ENCODE peak calls at places on chromosomes 2 and 18, in four cellular contexts. B is PC-9, Z is pancreas, K is MM.1S. O is an unnamed sample.

GRCh38 chr2:20573611-20574422 is 77.1 kb downstream of the HS1BP3 start:
- DNase-seq in K (no peak), B (no peak), Z (no peak), O (no peak)

GRCh38 chr2:170235860-170236638 is 58.1 kb downstream of the MYO3B start:
- DNase-seq in B (peak; percentile 22), K (peak; percentile 61), Z (no peak), O (peak; percentile 49)

GRCh38 chr2:237689569-237690131 is 62.3 kb downstream of the LRRFIP1 start:
- DNase-seq in B (peak; percentile 54), K (no peak), Z (no peak), O (no peak)

GRCh38 chr2:232634319-232635150 is 1.1 kb downstream of the EFHD1 start:
- DNase-seq in K (no peak), B (peak; percentile 48), Z (no peak), O (no peak)

GRCh38 chr2:19818039-19818438 is 83.7 kb downstream of the TTC32 start:
- DNase-seq in Z (no peak), K (no peak), B (no peak), O (no peak)

GRCh38 chr2:73262108-73262651 is 22.1 kb downstream of the FBXO41 start:
- DNase-seq in B (no peak), Z (no peak), K (no peak), O (no peak)

GRCh38 chr2:9680082-9680481 is 49.3 kb upstream of the YWHAQ start:
- DNase-seq in K (no peak), Z (no peak), B (no peak), O (no peak)

GRCh38 chr2:26099933-26100332 is 66.0 kb downstream of the RAB10 start:
- DNase-seq in K (no peak), Z (no peak), B (no peak), O (no peak)

GRCh38 chr2:169362346-169363026 is at the start of gene LRP2:
- DNase-seq in K (peak; percentile 19), B (no peak), Z (no peak), O (no peak)

GRCh38 chr2:68831688-68832087 is 39.5 kb downstream of the BMP10 start:
- DNase-seq in K (no peak), B (no peak), Z (no peak), O (no peak)

GRCh38 chr2:112765251-112765650 is 842 bp upstream of the CKAP2L start:
- DNase-seq in K (peak; percentile 30), Z (no peak), B (no peak), O (no peak)

GRCh38 chr2:233051241-233052149 is 8.6 kb upstream of the INPP5D start:
- DNase-seq in K (no peak), B (peak; percentile 83), Z (no peak), O (no peak)

GRCh38 chr2:218722876-218723477 is 12.3 kb downstream of the TTLL4 start:
- DNase-seq in B (no peak), K (no peak), Z (no peak), O (no peak)

GRCh38 chr2:10912796-10913445 is 1.2 kb downstream of the KCNF1 start:
- DNase-seq in Z (no peak), K (no peak), B (no peak), O (no peak)

GRCh38 chr2:29700560-29700959 is 220.8 kb downstream of the ALK start:
- DNase-seq in B (no peak), Z (no peak), K (no peak), O (no peak)

GRCh38 chr2:105488198-105488757 is 89.4 kb upstream of the FHL2 start:
- DNase-seq in Z (no peak), B (no peak), K (no peak), O (no peak)

GRCh38 chr2:18404141-18404540 is 156.3 kb downstream of the RDH14 start:
- DNase-seq in B (no peak), Z (no peak), K (no peak), O (no peak)

GRCh38 chr2:24199968-24200590 is 25.2 kb downstream of the FAM228A start:
- DNase-seq in K (no peak), Z (no peak), B (no peak), O (no peak)

GRCh38 chr18:25250610-25250859 is 101.4 kb downstream of the ZNF521 start:
- DNase-seq in K (no peak), Z (no peak), B (no peak), O (no peak)

GRCh38 chr18:45785015-45785597 is 40.4 kb upstream of the SIGLEC15 start:
- DNase-seq in K (no peak), Z (no peak), B (no peak), O (no peak)

GRCh38 chr18:65737346-65737745 is 13.5 kb upstream of the CDH7 start:
- DNase-seq in K (no peak), B (no peak), Z (no peak), O (no peak)

GRCh38 chr2:29314816-29315571 is 199.8 kb downstream of the CLIP4 start:
- DNase-seq in K (peak; percentile 79), B (no peak), Z (no peak), O (no peak)

GRCh38 chr2:217552081-217552480 is 450.7 kb downstream of the TNS1 start:
- DNase-seq in K (no peak), Z (no peak), B (no peak), O (no peak)

GRCh38 chr2:47309952-47310800 is 92.8 kb upstream of the MSH2 start:
- DNase-seq in Z (no peak), B (peak; percentile 73), K (peak; percentile 97), O (no peak)

GRCh38 chr2:54048117-54048785 is 67.2 kb upstream of the ACYP2 start:
- DNase-seq in B (no peak), K (no peak), Z (no peak), O (no peak)

GRCh38 chr2:82837588-82838304 is 1621.3 kb downstream of the SUCLG1 start:
- DNase-seq in K (no peak), B (no peak), Z (no peak), O (peak; percentile 6)

GRCh38 chr2:54599326-54599710 is 124.1 kb upstream of the EML6 start:
- DNase-seq in Z (no peak), K (no peak), B (peak; percentile 62), O (no peak)

GRCh38 chr2:240885980-240886565 is 9.9 kb downstream of the MAB21L4 start:
- DNase-seq in B (no peak), Z (no peak), K (no peak), O (no peak)

GRCh38 chr18:50454379-50455005 is 79.6 kb downstream of the SKA1 start:
- DNase-seq in Z (no peak), B (no peak), K (no peak), O (no peak)

GRCh38 chr2:134212726-134213125 is 41.1 kb upstream of the MGAT5 start:
- DNase-seq in Z (no peak), K (no peak), B (no peak), O (no peak)

GRCh38 chr18:12376034-12376717 is 851 bp downstream of the AFG3L2 start:
- DNase-seq in K (peak; percentile 36), B (peak; percentile 22), Z (peak; percentile 71), O (no peak)

GRCh38 chr2:107717666-107718065 is 109.0 kb upstream of the RGPD4 start:
- DNase-seq in B (no peak), Z (no peak), K (no peak), O (no peak)

GRCh38 chr2:237299897-237300296 is 114.1 kb downstream of the COL6A3 start:
- DNase-seq in B (peak; percentile 31), K (no peak), Z (no peak), O (peak; percentile 96)

GRCh38 chr18:49250819-49251388 is 209.5 kb downstream of the DYM start:
- DNase-seq in K (no peak), Z (no peak), B (no peak), O (no peak)

GRCh38 chr18:62898359-62898758 is 183.0 kb downstream of the PHLPP1 start:
- DNase-seq in K (no peak), B (no peak), Z (no peak), O (no peak)

GRCh38 chr18:11981633-11982366 is 493 bp downstream of the IMPA2 start:
- DNase-seq in K (peak; percentile 33), B (peak; percentile 59), Z (peak; percentile 75), O (no peak)

GRCh38 chr18:50847192-50847591 is 27.4 kb upstream of the MRO start:
- DNase-seq in B (no peak), K (no peak), Z (no peak), O (no peak)

GRCh38 chr2:48391576-48391975 is 138.4 kb upstream of the STON1 start:
- DNase-seq in B (no peak), Z (no peak), K (no peak), O (no peak)

GRCh38 chr2:84888401-84889276 is 7.8 kb upstream of the TRABD2A start:
- DNase-seq in B (no peak), K (peak; percentile 52), Z (no peak), O (no peak)

DNA sequence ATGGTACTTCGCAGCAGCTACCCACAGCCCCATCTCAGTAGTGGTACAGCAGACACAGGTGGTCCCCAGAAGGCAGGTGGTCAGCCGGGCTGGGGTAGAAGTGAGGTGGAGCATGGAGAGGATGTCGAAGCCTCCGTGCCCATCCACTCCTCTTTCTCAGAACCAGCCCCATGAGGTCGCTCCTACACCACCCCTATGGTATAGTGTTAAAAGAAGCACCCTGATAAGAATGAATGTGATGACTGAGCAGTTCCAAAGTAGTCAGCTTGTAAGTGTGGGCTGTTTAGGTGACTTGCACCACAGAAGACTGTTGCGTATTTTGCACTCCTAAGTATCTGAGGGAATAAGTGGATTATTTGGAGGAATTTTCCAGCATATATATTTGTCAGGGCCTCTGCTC is 111.3 kb downstream of the WDSUB1 start:
- DNase-seq in Z (no peak), B (no peak), K (no peak), O (no peak)
- TF ChIP-seq CTCF in Z (no peak), B (no peak), K (no peak), O (no peak)

GRCh38 chr2:119941388-119941787 is 71.5 kb upstream of the EPB41L5 start:
- DNase-seq in K (no peak), B (no peak), Z (no peak), O (no peak)
- H3K4me3 ChIP-seq in K (no peak overlapping the region), B (no peak overlapping the region), Z (no peak overlapping the region), O (no peak overlapping the region)

DNA sequence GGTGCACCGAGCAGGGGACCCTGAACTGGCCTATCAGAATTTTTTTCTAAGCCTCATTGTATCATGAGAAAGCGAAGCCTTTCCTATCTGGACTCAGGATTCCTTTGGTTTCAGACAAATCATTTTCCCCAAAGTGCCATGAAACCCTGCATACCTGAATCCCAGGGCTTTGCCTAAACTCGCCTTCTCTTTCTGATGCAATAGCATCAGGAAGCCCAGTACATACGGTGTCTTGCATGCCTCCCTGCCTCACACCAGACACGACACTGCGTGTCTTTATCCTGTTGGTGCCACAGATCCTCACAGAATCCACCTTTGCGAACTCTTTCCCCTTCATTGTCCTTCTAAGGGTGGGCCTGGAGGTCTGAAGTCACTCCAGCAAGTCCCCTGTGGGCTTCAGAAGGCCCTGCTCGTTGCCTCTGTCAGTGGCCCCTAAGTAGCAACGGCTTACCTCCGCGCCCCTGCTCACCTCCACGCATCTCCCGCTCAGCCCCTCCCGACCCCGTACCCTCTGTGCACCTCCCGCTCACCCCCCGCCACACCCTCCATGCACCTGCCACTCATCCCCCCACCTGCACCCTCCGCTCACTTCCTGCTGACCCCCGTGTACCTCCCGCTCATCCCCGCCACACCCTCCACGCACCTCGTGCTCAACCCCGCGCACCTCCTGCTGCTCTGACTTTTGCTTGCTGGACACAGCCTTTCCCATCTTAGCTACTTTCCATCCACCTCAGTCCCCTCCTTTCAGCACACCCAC is 83.4 kb downstream of the TPGS2 start:
- DNase-seq in K (no peak), Z (peak; percentile 41), B (no peak), O (no peak)
- TF ChIP-seq CTCF in K (no peak), Z (no peak), B (no peak), O (no peak)

GRCh38 chr2:58042486-58042970 is 4.1 kb upstream of the VRK2 start:
- DNase-seq in Z (no peak), K (peak; percentile 75), B (peak; percentile 57), O (peak; percentile 48)
- H3K4me3 ChIP-seq in Z (no peak overlapping the region), K (no peak overlapping the region), B (no peak overlapping the region), O (no peak overlapping the region)

GRCh38 chr2:6877402-6878305 is at the start of gene RSAD2:
- DNase-seq in K (peak; percentile 79), Z (peak; percentile 56), B (no peak), O (no peak)
- TF ChIP-seq CTCF in K (no peak), Z (no peak), B (no peak), O (no peak)

GRCh38 chr2:74556159-74556558 is 1.6 kb downstream of the DOK1 start:
- DNase-seq in K (no peak), Z (no peak), B (no peak), O (no peak)
- H3K4me3 ChIP-seq in K (no peak overlapping the region), Z (no peak overlapping the region), B (no peak overlapping the region), O (no peak overlapping the region)

O was measured in HFF-Myc.